ENCODE peak calls at places on chromosomes 3 and 15, in seven cellular contexts. V is GM12878, C is HCT116, L is SK-N-SH, S is K562, O is HepG2, I is H1. N is an unnamed sample.

GRCh38 chr3:121918779-121919483 is 24.7 kb downstream of the SLC15A2 start:
- DNase-seq in V (no peak), C (no peak), L (no peak), S (no peak), O (no peak), I (no peak), N (no peak)

GRCh38 chr3:184683234-184683633 is 28.6 kb downstream of the MAGEF1 start:
- DNase-seq in V (no peak), C (no peak), L (no peak), S (no peak), O (no peak), I (no peak), N (no peak)

GRCh38 chr15:40756938-40757337 is 1.9 kb upstream of the RMDN3 start:
- DNase-seq in V (no peak), C (no peak), L (peak; percentile 89), S (no peak), O (no peak), I (no peak), N (no peak)

GRCh38 chr15:100650685-100651084 is 48.3 kb downstream of the ASB7 start:
- DNase-seq in V (no peak), C (no peak), L (no peak), S (peak; percentile 22), O (no peak), I (no peak), N (no peak)

GRCh38 chr3:189308594-189308993 is 136.8 kb downstream of the TPRG1 start:
- DNase-seq in V (no peak), C (no peak), L (no peak), S (no peak), O (no peak), I (no peak), N (no peak)

GRCh38 chr3:4083225-4084015 is 219.7 kb upstream of the SETMAR start:
- DNase-seq in V (no peak), C (no peak), L (no peak), S (no peak), O (no peak), I (no peak), N (no peak)

GRCh38 chr3:194220776-194221735 is 85.1 kb downstream of the HES1 start:
- DNase-seq in V (no peak), C (no peak), L (no peak), S (no peak), O (no peak), I (no peak), N (peak; percentile 4)

GRCh38 chr3:127389913-127390312 is 102.1 kb upstream of the PRR20G start:
- DNase-seq in V (no peak), C (no peak), L (no peak), S (no peak), O (no peak), I (no peak), N (no peak)

GRCh38 chr3:123152656-123153055 is 49.1 kb upstream of the SEC22A start:
- DNase-seq in V (no peak), C (no peak), L (no peak), S (no peak), O (no peak), I (no peak), N (no peak)

GRCh38 chr15:91522609-91523332 is 330.7 kb upstream of the SLCO3A1 start:
- DNase-seq in V (no peak), C (no peak), L (no peak), S (no peak), O (no peak), I (no peak), N (no peak)

GRCh38 chr3:111236833-111237713 is 165.5 kb downstream of the NECTIN3 start:
- DNase-seq in V (no peak), C (no peak), L (peak; percentile 11), S (no peak), O (no peak), I (no peak), N (no peak)

GRCh38 chr15:101448336-101448735 is 41.2 kb downstream of the PCSK6 start:
- DNase-seq in V (no peak), C (no peak), L (no peak), S (no peak), O (no peak), I (no peak), N (no peak)

GRCh38 chr3:71206821-71207220 is 376.7 kb downstream of the FOXP1 start:
- DNase-seq in V (no peak), C (no peak), L (no peak), S (no peak), O (no peak), I (no peak), N (no peak)
- H3K4me1 ChIP-seq in V (no peaks in the 10 kb centered on the region), C (no peaks in the 10 kb centered on the region), L (peaks cover 15% of the 10 kb centered on the region), S (peaks cover 7% of the 10 kb centered on the region), O (peaks cover 89% of the 10 kb centered on the region), I (peaks cover 18% of the 10 kb centered on the region), N (no peaks in the 10 kb centered on the region)

DNA sequence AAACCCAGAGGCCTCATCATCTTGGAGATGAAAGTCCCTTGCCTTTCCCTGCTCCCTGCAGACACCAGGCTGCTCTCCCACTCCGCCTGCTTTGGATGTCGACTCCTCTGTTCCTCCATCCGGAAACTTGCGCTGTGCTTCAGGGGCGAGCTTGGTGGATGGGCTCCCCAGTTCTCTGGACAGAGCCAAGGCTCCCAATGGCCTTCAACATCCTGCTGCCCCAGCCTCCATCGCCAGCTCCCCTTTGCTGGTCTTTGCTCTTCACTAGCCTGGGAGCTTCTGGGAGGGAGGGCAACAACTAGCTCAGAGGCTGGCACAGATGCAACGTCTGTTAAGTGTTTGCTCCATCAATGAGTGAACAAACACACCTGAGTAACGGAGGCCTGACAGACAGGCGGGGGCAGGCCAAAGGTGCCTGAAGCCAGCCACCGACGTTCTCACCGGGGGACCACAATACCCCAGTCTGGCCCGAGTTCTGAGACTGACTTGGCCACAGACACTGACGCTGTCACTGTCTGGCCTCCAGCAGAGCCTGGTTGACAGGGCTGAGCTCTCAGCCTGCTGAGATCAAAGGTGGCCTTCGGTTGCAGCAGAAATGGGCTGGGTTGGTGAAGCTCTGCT is 39.0 kb downstream of the RGMA start:
- DNase-seq in V (no peak), C (no peak), L (no peak), S (no peak), O (no peak), I (no peak), N (no peak)
- H3K36me3 ChIP-seq in V (no peaks in the 10 kb centered on the region), C (no peaks in the 10 kb centered on the region), L (no peaks in the 10 kb centered on the region), S (no peaks in the 10 kb centered on the region), O (no peaks in the 10 kb centered on the region), I (peaks cover 89% of the 10 kb centered on the region), N (no peaks in the 10 kb centered on the region)

DNA sequence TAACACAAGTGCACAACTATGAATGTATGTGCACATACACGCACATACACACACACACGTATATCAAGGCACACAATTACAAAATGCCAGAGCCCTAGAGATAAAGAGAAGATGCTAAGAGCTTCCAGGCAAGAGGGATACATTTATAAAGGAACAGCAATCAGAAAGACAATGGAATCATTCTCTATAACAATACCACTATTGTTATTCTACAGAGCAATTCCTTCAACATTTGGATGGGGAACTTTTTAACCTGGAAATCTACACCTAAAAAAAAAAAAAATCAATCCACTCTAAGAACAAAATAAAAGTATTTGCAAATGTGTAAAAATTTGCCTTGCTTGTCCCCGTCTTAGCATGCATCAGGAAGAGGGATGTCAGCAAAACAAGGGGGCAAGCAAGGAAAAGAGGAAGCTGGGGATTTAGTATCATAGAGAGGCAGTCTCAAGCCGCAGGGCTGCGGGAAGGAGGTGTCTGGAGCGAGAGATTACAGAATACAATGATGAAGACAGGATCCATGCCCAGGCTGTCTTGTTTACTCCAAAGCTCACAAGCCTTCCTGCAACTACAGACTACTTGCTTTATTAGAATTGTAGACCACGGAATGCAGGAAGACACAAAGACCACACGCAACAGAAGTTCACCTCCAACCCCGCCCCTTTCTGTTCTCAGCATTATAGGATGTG is 220.2 kb downstream of the NTRK3 start:
- DNase-seq in V (no peak), C (no peak), L (no peak), S (no peak), O (no peak), I (no peak), N (no peak)
- TF ChIP-seq SIN3A in V (no peak), C (no peak), L (no peak), S (no peak), O (no peak), I (no peak), N (no peak)

DNA sequence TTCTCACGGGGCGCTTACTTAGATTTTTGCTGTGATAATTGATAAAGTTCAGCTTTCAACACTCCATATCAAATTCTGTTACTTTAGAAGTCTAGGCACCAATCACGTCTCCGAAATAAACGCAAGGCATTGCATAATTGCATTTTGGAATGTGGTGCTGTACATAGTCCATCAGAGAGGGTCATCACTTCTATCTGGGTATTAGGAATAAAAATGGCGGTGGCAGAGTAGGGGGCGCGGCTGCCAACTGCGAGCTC is 365 bp upstream of the UQCC5 start:
- DNase-seq in V (no peak), C (no peak), L (no peak), S (no peak), O (no peak), I (no peak), N (no peak)
- H3K4me1 ChIP-seq in V (peaks cover 15% of the 10 kb centered on the region), C (peaks cover 41% of the 10 kb centered on the region), L (peaks cover 23% of the 10 kb centered on the region), S (peaks cover 51% of the 10 kb centered on the region), O (peaks cover 65% of the 10 kb centered on the region), I (peaks cover 22% of the 10 kb centered on the region), N (peaks cover 21% of the 10 kb centered on the region)

DNA sequence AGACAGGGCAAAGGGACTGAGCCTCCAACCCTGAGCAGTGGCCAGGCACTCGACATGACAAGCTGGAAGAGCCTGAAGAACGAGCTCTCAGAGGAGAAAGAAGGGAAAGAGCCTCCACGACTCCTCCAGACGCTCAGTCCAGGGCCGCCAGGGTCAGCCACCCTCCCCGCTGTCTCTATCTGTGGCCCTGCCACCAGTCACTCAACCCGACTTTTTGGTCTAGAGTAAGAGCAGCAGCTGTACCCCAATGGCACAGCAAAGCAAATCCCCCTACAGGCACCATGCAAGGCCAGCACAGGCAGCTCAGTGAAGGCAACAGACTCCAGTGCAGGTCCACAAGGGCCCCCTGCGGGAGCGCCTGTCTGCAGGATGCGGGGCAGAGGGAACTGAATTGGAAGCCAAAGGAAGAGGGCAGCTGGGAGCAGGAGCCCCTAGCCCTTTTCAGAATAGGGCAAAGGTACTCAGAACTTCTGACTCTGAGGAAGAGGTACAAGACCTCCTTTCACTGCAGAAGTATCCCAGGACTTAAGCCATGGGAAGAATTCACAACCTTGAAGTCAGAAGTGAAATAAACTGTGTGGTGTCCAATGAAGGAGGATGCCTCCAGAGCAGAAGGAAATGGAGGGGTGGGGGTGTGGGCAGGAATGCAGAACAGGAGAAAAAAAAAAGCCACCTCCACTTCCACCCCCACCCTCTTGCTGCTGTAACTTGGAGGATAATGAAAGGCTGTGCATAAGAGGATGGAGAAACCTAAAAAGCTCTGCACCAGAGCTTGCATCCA is 8.5 kb upstream of the GRAMD2A start:
- DNase-seq in V (no peak), C (no peak), L (no peak), S (no peak), O (no peak), I (no peak), N (no peak)
- H3K36me3 ChIP-seq in V (peaks cover 72% of the 10 kb centered on the region), C (peaks cover 91% of the 10 kb centered on the region), L (peaks cover 92% of the 10 kb centered on the region), S (peaks cover 98% of the 10 kb centered on the region), O (peaks cover 61% of the 10 kb centered on the region), I (peaks cover 100% of the 10 kb centered on the region), N (peaks cover 71% of the 10 kb centered on the region)

N was measured in Panc1.